ENCODE peak calls at places on chromosomes 2 and 18, in six cellular contexts. B is fibroblast of the aortic adventitia, F is GM20000, N is mucosa of descending colon, C is esophagus squamous epithelium, L is AG04450. M is an unnamed sample.

GRCh38 chr2:36951574-36951973 is 14.8 kb downstream of the STRN start:
- DNase-seq in L (no peak), F (no peak), N (no peak), B (peak), C (no peak), M (peak)

GRCh38 chr2:112725545-112726457 is 5.0 kb downstream of the NT5DC4 start:
- DNase-seq in N (no peak), L (no peak), F (peak), C (no peak), B (no peak), M (no peak)

GRCh38 chr2:215727507-215728503 is 285.5 kb downstream of the MREG start:
- DNase-seq in F (no peak), L (no peak), C (no peak), N (no peak), B (peak), M (no peak)

GRCh38 chr2:20224716-20225293 is at the start of gene SDC1:
- DNase-seq in C (no peak), L (no peak), B (peak), F (peak), N (peak), M (peak)

GRCh38 chr2:51553456-51553855 is 521.5 kb upstream of the NRXN1 start:
- DNase-seq in L (no peak), N (no peak), F (no peak), C (no peak), B (no peak), M (no peak)

GRCh38 chr2:97919858-97920257 is 75.9 kb downstream of the TMEM131 start:
- DNase-seq in B (no peak), L (no peak), C (no peak), N (no peak), F (no peak), M (no peak)

GRCh38 chr2:241767464-241768250 is 9.0 kb upstream of the GAL3ST2 start:
- DNase-seq in N (peak), F (peak), B (no peak), L (no peak), C (no peak), M (no peak)

GRCh38 chr2:29115797-29116781 is 874 bp downstream of the CLIP4 start:
- DNase-seq in N (peak), F (peak), C (no peak), B (peak), L (peak), M (peak)

GRCh38 chr2:32427672-32428622 is 71.1 kb downstream of the BIRC6 start:
- DNase-seq in N (no peak), C (no peak), F (no peak), B (no peak), L (no peak), M (no peak)

GRCh38 chr2:111705206-111705605 is 178.8 kb downstream of the ANAPC1 start:
- DNase-seq in C (no peak), N (no peak), B (no peak), L (no peak), F (no peak), M (no peak)

GRCh38 chr2:197159681-197160211 is 150.8 kb downstream of the ANKRD44 start:
- DNase-seq in C (no peak), L (no peak), F (no peak), B (peak), N (no peak), M (peak)

GRCh38 chr2:239644016-239644415 is 243.2 kb upstream of the HDAC4 start:
- DNase-seq in L (no peak), F (no peak), N (no peak), C (no peak), B (peak), M (peak)

GRCh38 chr18:65750421-65751144 is at the start of gene CDH7:
- DNase-seq in N (no peak), L (no peak), B (no peak), C (no peak), F (no peak), M (no peak)

GRCh38 chr2:233385489-233386044 is 31.3 kb downstream of the DGKD start:
- DNase-seq in N (no peak), F (peak), L (no peak), B (peak), C (no peak), M (peak)

GRCh38 chr18:1302861-1303260 is 398.2 kb downstream of the ADCYAP1 start:
- DNase-seq in L (no peak), B (no peak), C (no peak), N (no peak), F (no peak), M (no peak)

GRCh38 chr18:13430663-13431062 is 212.1 kb downstream of the LDLRAD4 start:
- DNase-seq in B (no peak), L (no peak), F (no peak), N (no peak), C (no peak), M (no peak)

GRCh38 chr2:86790134-86790827 is 432 bp downstream of the CD8A start:
- DNase-seq in L (no peak), C (no peak), B (no peak), F (no peak), N (no peak), M (no peak)

GRCh38 chr2:232237460-232237859 is 141.1 kb upstream of the ALPP start:
- DNase-seq in N (no peak), B (no peak), L (no peak), F (no peak), C (no peak), M (no peak)

GRCh38 chr2:151162185-151162584 is 99.5 kb downstream of the RBM43 start:
- DNase-seq in B (peak), F (no peak), C (no peak), N (no peak), L (peak), M (peak)
- TF ChIP-seq CTCF in B (peak), F (no peak), C (no peak), N (no peak), L (peak), M (peak)

DNA sequence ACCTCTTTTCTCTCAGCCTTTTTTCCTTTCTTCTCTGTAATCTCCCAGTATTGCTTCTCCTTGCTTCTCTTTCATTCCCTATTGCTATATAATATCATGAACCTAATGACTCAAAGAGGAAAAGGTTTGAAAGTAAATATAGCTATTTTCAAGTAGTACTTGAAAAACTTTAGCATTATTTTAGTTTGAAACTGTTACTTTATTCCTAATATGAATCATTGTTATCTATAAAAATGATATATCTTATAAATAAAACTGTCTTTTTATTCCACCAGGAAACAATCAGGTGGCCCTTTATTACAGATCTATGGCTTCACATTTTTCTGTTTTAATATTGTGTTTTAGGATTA is 311 bp upstream of the SCN1A start:
- DNase-seq in L (no peak), C (no peak), F (no peak), B (no peak), N (no peak), M (no peak)
- TF ChIP-seq CTCF in L (no peak), C (no peak), F (no peak), B (no peak), N (no peak), M (no peak)

GRCh38 chr18:32072321-32072720 is 19.4 kb upstream of the RNF138 start:
- DNase-seq in N (no peak), C (no peak), L (no peak), F (peak), B (peak), M (no peak)
- TF ChIP-seq CTCF in N (peak), C (peak), L (peak), F (peak), B (peak), M (peak)

GRCh38 chr2:164840930-164841718 is 499 bp downstream of the COBLL1 start:
- DNase-seq in L (no peak), F (peak), B (peak), N (peak), C (no peak), M (peak)
- TF ChIP-seq CTCF in L (no peak), F (no peak), B (peak), N (no peak), C (peak), M (peak)

GRCh38 chr2:195313976-195314375 is 343.1 kb upstream of the SLC39A10 start:
- DNase-seq in L (no peak), C (no peak), B (no peak), F (no peak), N (no peak), M (no peak)

GRCh38 chr2:195308163-195308562 is 348.9 kb upstream of the SLC39A10 start:
- DNase-seq in L (no peak), C (no peak), N (no peak), B (no peak), F (no peak), M (no peak)

GRCh38 chr2:195317533-195317932 is 339.5 kb upstream of the SLC39A10 start:
- DNase-seq in L (no peak), N (no peak), F (no peak), C (no peak), B (no peak), M (no peak)

GRCh38 chr2:195316485-195316884 is 340.5 kb upstream of the SLC39A10 start:
- DNase-seq in L (no peak), N (no peak), C (no peak), B (peak), F (no peak), M (no peak)

GRCh38 chr2:195312662-195313061 is 344.4 kb upstream of the SLC39A10 start:
- DNase-seq in F (no peak), N (no peak), C (no peak), B (no peak), L (no peak), M (no peak)
- TF ChIP-seq CTCF in F (no peak), N (no peak), C (no peak), B (no peak), L (no peak), M (no peak)

M was measured in astrocyte of the spinal cord.